ENCODE peak calls at places on chromosome 14, in seven cellular contexts. W, Q, L, P, K, F and N are unnamed samples.

GRCh38 chr14:68762944-68763831 is 29.7 kb downstream of the ZFP36L1 start:
- DNase-seq in L (peak; percentile 96), W (no peak), F (no peak), P (peak; percentile 84), K (no peak), Q (no peak), N (no peak)

GRCh38 chr14:77037886-77038511 is 9.5 kb upstream of the IRF2BPL start:
- DNase-seq in F (peak; percentile 84), Q (no peak), K (no peak), L (peak; percentile 68), W (no peak), P (peak; percentile 33), N (no peak)

GRCh38 chr14:67938046-67938445 is 118.5 kb downstream of the RAD51B start:
- DNase-seq in W (no peak), Q (no peak), F (no peak), L (no peak), P (no peak), K (no peak), N (no peak)

GRCh38 chr14:67525389-67525788 is 7.7 kb upstream of the PLEKHH1 start:
- DNase-seq in K (no peak), W (no peak), Q (no peak), P (no peak), L (no peak), F (no peak), N (no peak)

GRCh38 chr14:74457511-74457910 is 31.5 kb upstream of the SYNDIG1L start:
- DNase-seq in K (no peak), L (no peak), Q (no peak), P (no peak), W (no peak), F (no peak), N (no peak)

GRCh38 chr14:32692441-32692840 is 246.2 kb upstream of the NPAS3 start:
- DNase-seq in F (no peak), L (no peak), W (no peak), P (no peak), K (no peak), Q (no peak), N (no peak)

GRCh38 chr14:98932436-98933325 is 339.3 kb downstream of the BCL11B start:
- DNase-seq in F (no peak), P (no peak), W (no peak), L (no peak), Q (no peak), K (no peak), N (no peak)

GRCh38 chr14:99673328-99674063 is 10.6 kb upstream of the CYP46A1 start:
- DNase-seq in W (no peak), F (no peak), Q (no peak), K (no peak), P (no peak), L (no peak), N (no peak)

GRCh38 chr14:54597795-54598443 is 31.0 kb downstream of the SAMD4A start:
- DNase-seq in F (peak; percentile 34), Q (no peak), K (no peak), P (no peak), L (no peak), W (no peak), N (no peak)

GRCh38 chr14:79419571-79420327 is 791.6 kb downstream of the DIO2 start:
- DNase-seq in P (no peak), K (no peak), W (no peak), F (no peak), Q (no peak), L (no peak), N (no peak)

GRCh38 chr14:33836895-33837577 is 113.8 kb downstream of the EGLN3 start:
- DNase-seq in Q (no peak), L (no peak), K (no peak), F (no peak), W (no peak), P (no peak), N (no peak)

GRCh38 chr14:36976571-36977023 is 195.8 kb downstream of the SLC25A21 start:
- DNase-seq in W (no peak), K (no peak), Q (no peak), F (peak; percentile 86), L (no peak), P (peak; percentile 43), N (no peak)

GRCh38 chr14:105478624-105479305 is 4.1 kb downstream of the CRIP2 start:
- DNase-seq in L (no peak), F (no peak), W (peak; percentile 67), Q (no peak), K (no peak), P (no peak), N (no peak)

GRCh38 chr14:75718199-75718598 is 57.2 kb downstream of the TTLL5 start:
- DNase-seq in W (no peak), Q (no peak), L (no peak), K (no peak), F (no peak), P (no peak), N (no peak)

GRCh38 chr14:77682158-77682553 is 25.7 kb downstream of the ALKBH1 start:
- DNase-seq in W (no peak), K (no peak), Q (peak; percentile 34), L (no peak), F (no peak), P (peak; percentile 35), N (no peak)

GRCh38 chr14:80624581-80624980 is 317.0 kb downstream of the CEP128 start:
- DNase-seq in Q (no peak), F (no peak), W (no peak), P (no peak), L (no peak), K (no peak), N (no peak)

GRCh38 chr14:68695871-68696665 is 96.8 kb downstream of the ZFP36L1 start:
- DNase-seq in P (no peak), L (peak; percentile 10), W (peak; percentile 62), Q (no peak), K (no peak), F (no peak), N (no peak)

GRCh38 chr14:80781968-80782367 is 159.6 kb downstream of the CEP128 start:
- DNase-seq in Q (peak; percentile 4), K (no peak), L (no peak), F (no peak), P (peak; percentile 8), W (no peak), N (no peak)

GRCh38 chr14:51242545-51243490 is 2.8 kb downstream of the TMX1 start:
- DNase-seq in K (peak; percentile 37), F (peak; percentile 47), W (no peak), P (no peak), Q (no peak), L (no peak), N (no peak)
- H3K4me3 ChIP-seq in K (peak overlapping the region; percentile 86), F (peak overlapping the region; percentile 99), W (no peak overlapping the region), P (no peak overlapping the region), Q (no peak overlapping the region), L (no peak overlapping the region), N (peak overlapping the region; percentile 79)

GRCh38 chr14:59020382-59020781 is 168.1 kb upstream of the DAAM1 start:
- DNase-seq in Q (peak; percentile 3), L (no peak), W (no peak), P (peak; percentile 52), K (peak; percentile 32), F (peak; percentile 21), N (no peak)
- TF ChIP-seq CTCF in Q (peak; percentile 51), L (no peak), W (no peak), P (peak; percentile 54), K (peak; percentile 44), F (peak; percentile 34), N (peak; percentile 50)

GRCh38 chr14:57008534-57008933 is 198.3 kb upstream of the OTX2 start:
- DNase-seq in P (no peak), K (no peak), L (no peak), Q (no peak), W (no peak), F (no peak), N (no peak)

GRCh38 chr14:57013987-57014386 is 203.7 kb upstream of the OTX2 start:
- DNase-seq in L (no peak), F (no peak), Q (no peak), K (no peak), W (no peak), P (no peak), N (no peak)

DNA sequence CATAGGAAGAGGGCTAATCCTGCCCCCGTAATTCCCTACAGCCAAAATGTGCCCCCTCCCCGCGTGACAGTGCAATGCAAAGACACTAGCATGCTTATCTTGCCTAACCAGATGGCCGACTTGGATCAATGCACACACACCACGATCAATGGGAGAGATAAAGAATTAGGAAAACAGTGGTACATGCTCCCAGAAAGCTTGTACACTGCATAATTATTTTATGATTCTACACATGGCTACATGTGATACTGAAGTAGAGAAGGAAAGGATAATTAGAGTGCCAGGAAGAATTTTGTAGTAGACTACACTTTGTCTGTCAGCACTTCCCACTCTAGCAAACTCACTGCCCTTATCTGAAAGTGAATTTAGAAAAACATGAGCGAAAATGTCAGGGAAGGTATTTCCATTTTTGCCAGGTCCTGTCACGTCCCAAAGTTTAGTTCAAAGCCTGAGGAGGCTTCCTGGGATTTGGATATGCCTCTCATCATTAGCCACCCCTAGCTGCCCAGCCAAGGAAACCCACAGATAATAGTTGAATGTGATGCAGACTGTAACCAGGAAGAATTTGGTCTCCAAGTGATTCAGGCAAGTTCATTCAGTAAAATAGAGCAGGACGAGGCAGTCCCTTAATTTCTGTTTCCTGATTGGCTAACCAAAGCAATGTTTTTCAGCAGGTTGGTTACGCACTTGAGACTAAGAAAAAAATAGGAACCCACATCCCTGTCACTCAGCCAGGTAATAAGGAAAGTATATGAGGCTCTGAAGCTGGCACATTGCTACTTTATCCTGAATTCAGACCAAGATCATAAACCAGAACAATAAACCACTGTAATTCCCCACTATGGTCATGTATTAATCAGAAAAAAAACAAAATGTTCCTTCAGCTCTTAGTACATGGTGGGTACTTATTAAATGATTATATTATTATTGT is 199.6 kb upstream of the OTX2 start:
- DNase-seq in W (no peak), Q (no peak), L (no peak), F (no peak), K (no peak), P (no peak), N (no peak)
- H3K4me3 ChIP-seq in W (no peak overlapping the region), Q (no peak overlapping the region), L (no peak overlapping the region), F (no peak overlapping the region), K (no peak overlapping the region), P (no peak overlapping the region), N (no peak overlapping the region)

GRCh38 chr14:52923902-52924575 is 26.8 kb downstream of the FERMT2 start:
- DNase-seq in Q (no peak), W (no peak), P (no peak), L (no peak), F (no peak), K (peak; percentile 43), N (no peak)
- TF ChIP-seq CTCF in Q (no peak), W (no peak), P (no peak), L (no peak), F (no peak), K (peak; percentile 35), N (no peak)